ENCODE peak calls at places on chromosomes 6 and 20, in seven cellular contexts. B is PC-9, O is fibroblast of lung, S is left ventricle myocardium inferior, J is lung, F is transverse colon, V is endodermal cell. T is an unnamed sample. For H3K4me1, the result is how much of the 10 kb centered on the place peaks cover.

GRCh38 chr20:4283011-4283410 is 267.7 kb upstream of the RNF24 start:
- DNase-seq in B (no peak), O (no peak), S (no peak), J (no peak), F (no peak), V (no peak), T (no peak)

GRCh38 chr20:9160341-9160740 is 91.5 kb downstream of the PLCB4 start:
- DNase-seq in B (no peak), O (no peak), S (no peak), J (no peak), F (no peak), V (no peak), T (no peak)

GRCh38 chr6:7468382-7469081 is 72.9 kb upstream of the DSP start:
- DNase-seq in B (peak), O (peak), S (peak), J (no peak), F (no peak), V (no peak), T (peak)

GRCh38 chr6:37653933-37654565 is 43.6 kb downstream of the MDGA1 start:
- DNase-seq in B (no peak), O (peak), S (no peak), J (no peak), F (peak), V (peak), T (peak)

GRCh38 chr6:23775127-23775526 is 350.9 kb upstream of the NRSN1 start:
- DNase-seq in B (no peak), O (no peak), S (no peak), J (no peak), F (no peak), V (peak), T (no peak)

GRCh38 chr20:46084805-46085792 is 4.7 kb downstream of the NCOA5 start:
- DNase-seq in B (peak), O (peak), S (no peak), J (no peak), F (peak), V (no peak), T (no peak)

GRCh38 chr6:121688974-121689373 is 253.5 kb downstream of the GJA1 start:
- DNase-seq in B (no peak), O (no peak), S (no peak), J (no peak), F (no peak), V (no peak), T (no peak)

GRCh38 chr6:169810066-169810989 is 58.9 kb downstream of the ERMARD start:
- DNase-seq in B (no peak), O (no peak), S (no peak), J (peak), F (peak), V (peak), T (no peak)

GRCh38 chr6:51028271-51028670 is 209.6 kb downstream of the TFAP2B start:
- DNase-seq in B (peak), O (no peak), S (no peak), J (no peak), F (no peak), V (no peak), T (no peak)

GRCh38 chr6:90818163-90818562 is 231.3 kb upstream of the MAP3K7 start:
- DNase-seq in B (no peak), O (no peak), S (no peak), J (no peak), F (no peak), V (no peak), T (no peak)

GRCh38 chr20:11181964-11182363 is 508.2 kb upstream of the JAG1 start:
- DNase-seq in B (no peak), O (no peak), S (no peak), J (no peak), F (no peak), V (no peak), T (no peak)

GRCh38 chr6:101403566-101403965 is 10.1 kb downstream of the GRIK2 start:
- DNase-seq in B (no peak), O (no peak), S (no peak), J (no peak), F (no peak), V (peak), T (no peak)

DNA sequence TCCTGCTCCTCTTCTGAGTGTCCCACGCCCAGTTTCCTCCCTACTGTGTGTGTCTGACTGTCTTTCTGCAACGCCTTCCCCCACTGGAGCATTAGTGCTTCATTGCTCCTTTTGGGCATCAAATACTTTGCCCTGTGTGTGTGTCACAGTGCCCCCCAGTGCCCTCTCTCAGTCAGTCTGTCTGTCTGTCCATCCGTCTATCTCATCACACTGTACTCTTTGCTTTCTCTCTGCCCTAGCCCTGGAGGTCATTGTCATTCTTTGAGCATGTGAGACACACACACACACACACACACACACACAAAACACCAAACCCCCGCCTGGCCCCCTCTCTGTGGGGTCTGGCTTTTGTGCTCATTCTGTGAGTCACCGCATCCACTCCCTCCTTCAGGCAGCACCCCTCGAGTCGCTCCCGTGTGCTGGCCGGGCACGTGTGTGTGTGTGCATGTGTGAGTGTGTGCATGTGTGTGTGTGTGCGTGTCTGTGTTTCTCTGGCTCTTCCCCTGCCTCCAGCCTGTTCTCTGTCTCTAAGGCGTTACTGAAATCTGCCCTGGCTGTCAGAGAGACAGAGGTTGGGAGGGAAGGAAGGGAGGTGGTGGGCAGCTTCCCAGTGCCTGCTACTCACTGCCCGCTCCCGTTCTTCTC is 72.0 kb downstream of the SRC start:
- DNase-seq in B (no peak), O (peak), S (no peak), J (no peak), F (no peak), V (no peak), T (no peak)
- H3K4me1 ChIP-seq in B (under half), O (under half), S (under half), J (under half), F (under half), V (under half), T (under half)

GRCh38 chr6:34120953-34121675 is 24.8 kb downstream of the GRM4 start:
- DNase-seq in B (no peak), O (no peak), S (no peak), J (no peak), F (no peak), V (peak), T (no peak)
- TF ChIP-seq CTCF in B (no peak), O (no peak), S (no peak), J (no peak), F (no peak), V (peak), T (no peak)

GRCh38 chr20:50921055-50921454 is 10.2 kb downstream of the ADNP start:
- DNase-seq in B (no peak), O (peak), S (no peak), J (no peak), F (no peak), V (no peak), T (no peak)

GRCh38 chr20:50916934-50917333 is 14.3 kb downstream of the ADNP start:
- DNase-seq in B (no peak), O (no peak), S (no peak), J (no peak), F (no peak), V (no peak), T (no peak)

GRCh38 chr20:50921783-50922501 is 9.3 kb downstream of the ADNP start:
- DNase-seq in B (no peak), O (no peak), S (no peak), J (no peak), F (no peak), V (no peak), T (no peak)

GRCh38 chr20:50918403-50918802 is 12.8 kb downstream of the ADNP start:
- DNase-seq in B (no peak), O (peak), S (no peak), J (no peak), F (no peak), V (no peak), T (no peak)

DNA sequence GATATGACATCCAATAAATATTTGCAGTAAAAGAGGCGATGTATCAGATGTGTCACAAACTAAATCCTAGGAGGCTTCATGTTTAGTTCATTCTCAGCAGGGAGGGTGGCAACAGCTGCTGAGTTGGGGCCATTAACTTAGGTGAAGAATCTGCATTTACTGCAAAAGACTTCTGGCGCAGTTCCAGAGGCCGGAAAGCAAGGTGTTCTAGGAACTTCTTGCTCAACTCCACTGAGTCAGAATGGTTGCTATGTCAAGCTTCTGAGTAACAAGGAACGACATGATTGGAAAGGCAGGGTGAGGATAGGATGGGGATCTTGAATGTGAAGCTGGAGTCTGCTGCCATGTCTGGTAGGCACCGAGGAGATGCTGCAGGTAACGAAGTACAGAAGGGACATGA is 11.7 kb downstream of the ADNP start:
- DNase-seq in B (peak), O (peak), S (no peak), J (peak), F (peak), V (no peak), T (no peak)
- H3K4me1 ChIP-seq in B (under half), O (under half), S (half or more), J (under half), F (half or more), V (under half), T (under half)

GRCh38 chr20:44724423-44725091 is 9.4 kb downstream of the CCN5 start:
- DNase-seq in B (no peak), O (no peak), S (no peak), J (no peak), F (no peak), V (no peak), T (no peak)

GRCh38 chr20:44723798-44724362 is 8.7 kb downstream of the CCN5 start:
- DNase-seq in B (no peak), O (no peak), S (no peak), J (no peak), F (no peak), V (no peak), T (no peak)

GRCh38 chr20:44728835-44729342 is 13.7 kb downstream of the CCN5 start:
- DNase-seq in B (peak), O (peak), S (peak), J (peak), F (no peak), V (peak), T (no peak)

GRCh38 chr20:44725852-44726251 is 10.7 kb downstream of the CCN5 start:
- DNase-seq in B (no peak), O (no peak), S (no peak), J (no peak), F (no peak), V (no peak), T (no peak)

DNA sequence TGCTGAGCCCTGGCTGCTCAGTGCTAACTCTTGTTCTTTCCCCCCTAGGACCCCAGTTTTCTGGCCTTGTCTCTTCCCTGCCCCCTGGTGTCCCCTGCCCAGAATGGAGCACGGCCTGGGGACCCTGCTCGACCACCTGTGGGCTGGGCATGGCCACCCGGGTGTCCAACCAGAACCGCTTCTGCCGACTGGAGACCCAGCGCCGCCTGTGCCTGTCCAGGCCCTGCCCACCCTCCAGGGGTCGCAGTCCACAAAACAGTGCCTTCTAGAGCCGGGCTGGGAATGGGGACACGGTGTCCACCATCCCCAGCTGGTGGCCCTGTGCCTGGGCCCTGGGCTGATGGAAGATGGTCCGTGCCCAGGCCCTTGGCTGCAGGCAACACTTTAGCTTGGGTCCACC is 11.9 kb downstream of the CCN5 start:
- DNase-seq in B (no peak), O (no peak), S (no peak), J (no peak), F (no peak), V (no peak), T (no peak)
- TF ChIP-seq CTCF in B (no peak), O (no peak), S (no peak), J (no peak), F (no peak), V (peak), T (no peak)

GRCh38 chr20:54126809-54127655 is 46.8 kb downstream of the CYP24A1 start:
- DNase-seq in B (no peak), O (no peak), S (no peak), J (no peak), F (no peak), V (no peak), T (no peak)

GRCh38 chr20:54122681-54123586 is 50.9 kb downstream of the CYP24A1 start:
- DNase-seq in B (no peak), O (no peak), S (no peak), J (no peak), F (no peak), V (peak), T (no peak)

GRCh38 chr20:54122189-54122588 is 51.6 kb downstream of the CYP24A1 start:
- DNase-seq in B (peak), O (peak), S (no peak), J (no peak), F (no peak), V (no peak), T (no peak)

GRCh38 chr20:54119744-54120143 is 49.4 kb upstream of the BCAS1 start:
- DNase-seq in B (no peak), O (no peak), S (no peak), J (no peak), F (no peak), V (no peak), T (no peak)

GRCh38 chr20:54123587-54124180 is 50.1 kb downstream of the CYP24A1 start:
- DNase-seq in B (peak), O (peak), S (no peak), J (peak), F (peak), V (peak), T (no peak)
- H3K4me1 ChIP-seq in B (half or more), O (under half), S (under half), J (under half), F (under half), V (under half), T (under half)